ENCODE peak calls at places on chromosomes 7 and 10, in five cellular contexts. One of them, this sample, is unnamed.
A peak's percentile ranks its signal among the peaks of the same experiment; 100 is the strongest.

GRCh38 chr7:111855842-111856227 is 293.5 kb upstream of the IMMP2L start:
- DNase-seq in naive thymus-derived CD4-positive, alpha-beta T cell: no peak
- DNase-seq in body of pancreas: peak; percentile 18
- DNase-seq in spleen: no peak
- DNase-seq in kidney: no peak
- DNase-seq in this sample: peak; percentile 42

GRCh38 chr10:514137-514671 is 175.3 kb downstream of the DIP2C start:
- DNase-seq in body of pancreas: peak; percentile 74
- DNase-seq in naive thymus-derived CD4-positive, alpha-beta T cell: no peak
- DNase-seq in kidney: peak; percentile 46
- DNase-seq in spleen: peak; percentile 65
- DNase-seq in this sample: no peak

GRCh38 chr10:130340816-130341215 is 204.6 kb downstream of the GLRX3 start:
- DNase-seq in kidney: peak; percentile 18
- DNase-seq in body of pancreas: no peak
- DNase-seq in naive thymus-derived CD4-positive, alpha-beta T cell: no peak
- DNase-seq in spleen: no peak
- DNase-seq in this sample: no peak

GRCh38 chr7:155947051-155947450 is 134.8 kb upstream of the SHH start:
- DNase-seq in spleen: no peak
- DNase-seq in body of pancreas: no peak
- DNase-seq in kidney: no peak
- DNase-seq in naive thymus-derived CD4-positive, alpha-beta T cell: no peak
- DNase-seq in this sample: no peak

GRCh38 chr7:105046414-105046813 is 32.4 kb downstream of the KMT2E start:
- DNase-seq in naive thymus-derived CD4-positive, alpha-beta T cell: no peak
- DNase-seq in spleen: no peak
- DNase-seq in body of pancreas: no peak
- DNase-seq in kidney: no peak
- DNase-seq in this sample: no peak

GRCh38 chr7:85025312-85025756 is 161.5 kb downstream of the SEMA3D start:
- DNase-seq in spleen: no peak
- DNase-seq in kidney: peak; percentile 44
- DNase-seq in body of pancreas: peak; percentile 60
- DNase-seq in naive thymus-derived CD4-positive, alpha-beta T cell: no peak
- DNase-seq in this sample: no peak

GRCh38 chr10:13890617-13891541 is 304.1 kb downstream of the PRPF18 start:
- DNase-seq in kidney: peak; percentile 76
- DNase-seq in spleen: no peak
- DNase-seq in body of pancreas: no peak
- DNase-seq in naive thymus-derived CD4-positive, alpha-beta T cell: no peak
- DNase-seq in this sample: no peak

GRCh38 chr7:13851756-13852155 is 137.7 kb downstream of the ETV1 start:
- DNase-seq in kidney: no peak
- DNase-seq in naive thymus-derived CD4-positive, alpha-beta T cell: no peak
- DNase-seq in body of pancreas: no peak
- DNase-seq in spleen: no peak
- DNase-seq in this sample: peak; percentile 34

GRCh38 chr7:151351967-151352366 is 10.4 kb downstream of the NUB1 start:
- DNase-seq in kidney: no peak
- DNase-seq in spleen: no peak
- DNase-seq in body of pancreas: no peak
- DNase-seq in naive thymus-derived CD4-positive, alpha-beta T cell: peak; percentile 77
- DNase-seq in this sample: no peak

GRCh38 chr7:16447867-16448266 is 17.7 kb downstream of the SOSTDC1 start:
- DNase-seq in spleen: no peak
- DNase-seq in body of pancreas: no peak
- DNase-seq in naive thymus-derived CD4-positive, alpha-beta T cell: no peak
- DNase-seq in kidney: no peak
- DNase-seq in this sample: no peak

GRCh38 chr7:40194743-40195142 is 59.9 kb downstream of the SUGCT start:
- DNase-seq in kidney: no peak
- DNase-seq in naive thymus-derived CD4-positive, alpha-beta T cell: no peak
- DNase-seq in spleen: no peak
- DNase-seq in body of pancreas: no peak
- DNase-seq in this sample: no peak

GRCh38 chr10:112663181-112663879 is 216.3 kb downstream of the VTI1A start:
- DNase-seq in body of pancreas: no peak
- DNase-seq in naive thymus-derived CD4-positive, alpha-beta T cell: no peak
- DNase-seq in kidney: no peak
- DNase-seq in spleen: no peak
- DNase-seq in this sample: no peak

GRCh38 chr7:149791411-149792219 is 18.2 kb upstream of the ZNF467 start:
- DNase-seq in naive thymus-derived CD4-positive, alpha-beta T cell: no peak
- DNase-seq in spleen: no peak
- DNase-seq in kidney: no peak
- DNase-seq in body of pancreas: no peak
- DNase-seq in this sample: no peak

GRCh38 chr7:149788300-149788851 is 15.0 kb upstream of the ZNF467 start:
- DNase-seq in naive thymus-derived CD4-positive, alpha-beta T cell: no peak
- DNase-seq in kidney: no peak
- DNase-seq in body of pancreas: no peak
- DNase-seq in spleen: no peak
- DNase-seq in this sample: no peak

GRCh38 chr7:149790754-149791360 is 17.5 kb upstream of the ZNF467 start:
- DNase-seq in naive thymus-derived CD4-positive, alpha-beta T cell: no peak
- DNase-seq in body of pancreas: no peak
- DNase-seq in spleen: no peak
- DNase-seq in kidney: no peak
- DNase-seq in this sample: no peak

GRCh38 chr7:149789101-149789500 is 15.7 kb upstream of the ZNF467 start:
- DNase-seq in naive thymus-derived CD4-positive, alpha-beta T cell: no peak
- DNase-seq in kidney: no peak
- DNase-seq in body of pancreas: no peak
- DNase-seq in spleen: no peak
- DNase-seq in this sample: no peak

GRCh38 chr7:149790146-149790548 is 16.8 kb upstream of the ZNF467 start:
- DNase-seq in naive thymus-derived CD4-positive, alpha-beta T cell: peak; percentile 45
- DNase-seq in kidney: no peak
- DNase-seq in body of pancreas: peak; percentile 46
- DNase-seq in spleen: peak; percentile 91
- DNase-seq in this sample: no peak
- H3K4me3 ChIP-seq in naive thymus-derived CD4-positive, alpha-beta T cell: no peak overlapping the region
- H3K4me3 ChIP-seq in kidney: no peak overlapping the region
- H3K4me3 ChIP-seq in body of pancreas: no peak overlapping the region
- H3K4me3 ChIP-seq in spleen: no peak overlapping the region
- H3K4me3 ChIP-seq in this sample: no peak overlapping the region

DNA sequence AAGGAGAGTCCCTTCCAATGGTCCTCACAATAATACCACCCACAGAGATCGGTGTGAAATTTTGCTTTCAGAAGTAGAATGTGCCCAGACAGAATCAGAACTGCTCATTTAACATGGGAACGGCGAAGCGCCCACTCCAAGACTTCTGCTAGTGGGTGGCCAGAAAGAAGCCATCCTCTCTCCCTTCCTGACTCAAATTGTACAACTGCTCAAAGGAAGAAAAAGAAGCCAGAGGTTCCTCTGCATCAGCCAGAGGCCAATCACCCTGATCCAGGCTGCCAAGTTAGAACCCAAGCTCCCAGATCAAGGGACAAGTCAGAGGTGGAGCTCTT is 23.3 kb downstream of the NUDCD3 start:
- DNase-seq in spleen: no peak
- DNase-seq in body of pancreas: no peak
- DNase-seq in kidney: no peak
- DNase-seq in naive thymus-derived CD4-positive, alpha-beta T cell: no peak
- DNase-seq in this sample: no peak
- H3K36me3 ChIP-seq in spleen: no peaks in the 10 kb centered on the region
- H3K36me3 ChIP-seq in body of pancreas: no peaks in the 10 kb centered on the region
- H3K36me3 ChIP-seq in kidney: peaks cover 15% of the 10 kb centered on the region
- H3K36me3 ChIP-seq in naive thymus-derived CD4-positive, alpha-beta T cell: peaks cover 5% of the 10 kb centered on the region
- H3K36me3 ChIP-seq in this sample: peaks cover 34% of the 10 kb centered on the region

GRCh38 chr7:1101580-1102431 is 13.9 kb downstream of the GPER1 start:
- DNase-seq in naive thymus-derived CD4-positive, alpha-beta T cell: no peak
- DNase-seq in spleen: peak; percentile 65
- DNase-seq in kidney: peak; percentile 85
- DNase-seq in body of pancreas: no peak
- DNase-seq in this sample: no peak
- H3K4me1 ChIP-seq in naive thymus-derived CD4-positive, alpha-beta T cell: peaks cover 6% of the 10 kb centered on the region
- H3K4me1 ChIP-seq in spleen: peaks cover 34% of the 10 kb centered on the region
- H3K4me1 ChIP-seq in kidney: peaks cover 23% of the 10 kb centered on the region
- H3K4me1 ChIP-seq in body of pancreas: peaks cover 26% of the 10 kb centered on the region
- H3K4me1 ChIP-seq in this sample: peaks cover 17% of the 10 kb centered on the region

GRCh38 chr7:121879544-121879943 is 6.6 kb downstream of the PTPRZ1 start:
- DNase-seq in spleen: no peak
- DNase-seq in body of pancreas: no peak
- DNase-seq in kidney: no peak
- DNase-seq in naive thymus-derived CD4-positive, alpha-beta T cell: no peak
- DNase-seq in this sample: no peak
- H3K4me3 ChIP-seq in spleen: no peak overlapping the region
- H3K4me3 ChIP-seq in body of pancreas: no peak overlapping the region
- H3K4me3 ChIP-seq in kidney: no peak overlapping the region
- H3K4me3 ChIP-seq in naive thymus-derived CD4-positive, alpha-beta T cell: no peak overlapping the region
- H3K4me3 ChIP-seq in this sample: no peak overlapping the region

DNA sequence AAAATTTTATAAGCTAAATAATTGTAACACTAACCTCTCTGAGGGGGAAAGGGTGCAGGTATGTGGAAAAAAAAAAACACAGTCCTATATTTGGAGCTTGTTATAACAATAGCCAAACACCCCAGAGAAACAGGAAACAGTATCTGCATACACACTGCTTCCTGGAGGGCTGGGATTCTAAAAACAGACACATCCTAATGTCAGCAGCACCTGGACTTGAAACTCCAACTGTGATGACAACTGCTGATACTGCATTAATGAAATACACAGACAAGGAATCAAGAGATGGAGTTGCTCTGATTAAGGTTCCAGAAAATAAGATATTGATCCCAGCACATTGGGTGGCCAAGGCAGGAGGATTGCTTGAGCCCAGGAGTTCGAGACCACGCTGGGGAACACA is 9.3 kb downstream of the DAGLB start:
- DNase-seq in naive thymus-derived CD4-positive, alpha-beta T cell: peak; percentile 30
- DNase-seq in kidney: no peak
- DNase-seq in spleen: no peak
- DNase-seq in body of pancreas: no peak
- DNase-seq in this sample: no peak
- H3K36me3 ChIP-seq in naive thymus-derived CD4-positive, alpha-beta T cell: no peaks in the 10 kb centered on the region
- H3K36me3 ChIP-seq in kidney: peaks cover 4% of the 10 kb centered on the region
- H3K36me3 ChIP-seq in spleen: peaks cover 2% of the 10 kb centered on the region
- H3K36me3 ChIP-seq in body of pancreas: no peaks in the 10 kb centered on the region
- H3K36me3 ChIP-seq in this sample: peaks cover 24% of the 10 kb centered on the region

This sample was measured in BE2C.